ENCODE peak calls at places on chromosome 3, in five cellular contexts. Q, H, D, Y and U are unnamed samples.

GRCh38 chr3:51269466-51269865 is 115.6 kb upstream of the MANF start:
- DNase-seq in Q (no peak), H (no peak), D (no peak), Y (no peak), U (no peak)

GRCh38 chr3:163543558-163544189 is 1534.6 kb downstream of the SI start:
- DNase-seq in Q (no peak), H (no peak), D (no peak), Y (no peak), U (no peak)

GRCh38 chr3:67388738-67389137 is 265.7 kb downstream of the SUCLG2 start:
- DNase-seq in Q (no peak), H (no peak), D (no peak), Y (no peak), U (no peak)

GRCh38 chr3:50885491-50885890 is 210.8 kb downstream of the DOCK3 start:
- DNase-seq in Q (peak; percentile 61), H (no peak), D (no peak), Y (peak; percentile 6), U (no peak)

GRCh38 chr3:149276621-149277020 is 55.0 kb upstream of the CP start:
- DNase-seq in Q (no peak), H (no peak), D (no peak), Y (no peak), U (no peak)

GRCh38 chr3:43522702-43523362 is 99.0 kb downstream of the ANO10 start:
- DNase-seq in Q (no peak), H (no peak), D (no peak), Y (peak; percentile 51), U (peak; percentile 38)

GRCh38 chr3:62688050-62688449 is 187.2 kb downstream of the CADPS start:
- DNase-seq in Q (no peak), H (no peak), D (no peak), Y (no peak), U (no peak)

GRCh38 chr3:42988566-42988965 is 9.5 kb downstream of the GASK1A start:
- DNase-seq in Q (no peak), H (no peak), D (no peak), Y (no peak), U (no peak)

GRCh38 chr3:150215616-150216015 is 192.5 kb upstream of the TSC22D2 start:
- DNase-seq in Q (no peak), H (no peak), D (no peak), Y (no peak), U (no peak)

GRCh38 chr3:35137612-35138011 is 501.7 kb upstream of the ARPP21 start:
- DNase-seq in Q (no peak), H (no peak), D (no peak), Y (no peak), U (no peak)

GRCh38 chr3:177646749-177647148 is 449.5 kb upstream of the TBL1XR1 start:
- DNase-seq in Q (no peak), H (no peak), D (no peak), Y (no peak), U (no peak)

GRCh38 chr3:4218426-4219226 is 84.5 kb upstream of the SETMAR start:
- DNase-seq in Q (no peak), H (no peak), D (no peak), Y (peak; percentile 2), U (no peak)

GRCh38 chr3:88661433-88661824 is 446.0 kb upstream of the EPHA3 start:
- DNase-seq in Q (no peak), H (no peak), D (no peak), Y (no peak), U (no peak)
- TF ChIP-seq SP1 in Q (no peak), H (no peak), D (no peak), Y (no peak), U (no peak)

DNA sequence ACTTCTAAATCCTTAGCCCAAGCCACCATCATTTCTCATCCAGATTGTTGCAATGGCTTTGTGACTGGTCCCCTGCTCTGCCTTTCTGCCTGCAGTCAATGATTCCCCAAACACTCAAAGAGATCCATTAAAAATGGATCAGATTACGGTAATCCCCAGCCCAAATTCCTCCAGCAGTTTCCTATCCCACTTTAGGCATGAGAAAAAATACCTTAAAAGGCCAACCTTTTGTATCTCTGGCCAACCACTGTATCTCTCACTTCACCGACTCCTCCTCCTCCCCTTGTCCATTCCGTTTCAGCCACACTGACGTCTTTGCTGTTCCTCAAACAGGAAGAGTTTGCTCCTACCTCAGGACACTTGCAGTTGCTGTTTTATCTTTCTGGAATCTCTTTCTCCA is 20.9 kb upstream of the IL1RAP start:
- DNase-seq in Q (no peak), H (no peak), D (no peak), Y (no peak), U (no peak)
- TF ChIP-seq POLR2A in Q (no peak), H (no peak), D (no peak), Y (no peak), U (no peak)

GRCh38 chr3:12979947-12980487 is 93.2 kb downstream of the IQSEC1 start:
- DNase-seq in Q (no peak), H (no peak), D (no peak), Y (no peak), U (no peak)
- TF ChIP-seq SP1 in Q (no peak), H (no peak), D (no peak), Y (no peak), U (no peak)

DNA sequence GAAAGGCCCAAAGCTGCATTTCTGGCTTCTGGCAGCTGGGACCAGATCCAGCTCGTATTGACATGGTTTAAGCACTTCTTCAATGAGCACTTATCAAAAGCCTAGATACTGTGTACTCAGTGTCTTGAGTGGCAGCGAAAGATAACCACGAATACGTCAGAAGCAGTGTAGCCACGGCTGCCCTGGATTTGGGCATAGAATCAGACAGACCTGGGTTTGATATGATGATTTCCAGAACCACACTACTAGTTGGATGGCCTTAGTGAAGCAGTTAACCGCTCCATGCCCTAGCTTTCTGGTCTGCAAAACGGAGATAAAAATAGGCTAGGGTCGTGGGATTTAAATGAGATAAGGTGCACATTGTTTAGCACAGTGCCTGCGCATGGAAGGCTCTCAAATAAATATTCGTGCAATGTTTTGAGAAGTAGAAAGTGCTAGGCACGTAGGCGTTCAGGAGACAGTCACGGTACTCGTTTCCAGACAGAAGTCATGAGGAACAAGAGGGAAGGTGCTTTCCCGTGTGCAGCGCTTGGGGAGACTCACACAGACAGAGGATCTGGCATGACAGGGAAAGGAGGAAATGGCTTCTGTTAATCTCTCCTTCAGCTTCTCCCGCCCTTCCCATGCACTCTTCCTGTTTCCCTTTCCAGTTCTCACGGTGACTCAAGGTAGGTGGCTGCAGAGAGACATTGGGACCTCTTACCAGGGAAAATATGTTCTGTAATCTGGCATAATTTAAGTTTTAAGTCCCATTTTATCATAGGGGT is 70.3 kb downstream of the CCNL1 start:
- DNase-seq in Q (no peak), H (peak; percentile 69), D (no peak), Y (no peak), U (peak; percentile 42)
- TF ChIP-seq POLR2A in Q (no peak), H (no peak), D (no peak), Y (no peak), U (no peak)

DNA sequence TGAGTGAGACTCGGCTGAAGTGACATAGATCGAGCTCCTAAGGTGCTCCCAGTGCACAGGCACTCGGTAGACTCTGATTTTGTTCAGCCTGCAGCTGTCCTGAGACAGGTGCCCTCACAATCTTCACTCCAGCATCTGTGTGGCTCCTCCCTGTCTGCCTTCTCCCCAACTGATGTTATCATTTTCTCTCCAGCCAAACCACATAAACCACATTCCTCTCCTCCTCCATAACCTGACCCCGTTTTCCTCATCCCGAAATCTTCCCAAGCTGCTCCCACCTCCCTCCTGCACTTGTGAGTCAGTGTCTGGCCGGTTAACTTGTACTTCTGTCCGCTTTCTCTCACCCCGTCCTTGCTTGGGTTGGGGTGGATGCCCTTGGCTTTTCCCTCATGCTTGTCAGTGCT is 93.3 kb upstream of the HACD2 start:
- DNase-seq in Q (no peak), H (no peak), D (no peak), Y (no peak), U (no peak)
- TF ChIP-seq SP1 in Q (no peak), H (no peak), D (no peak), Y (no peak), U (no peak)

GRCh38 chr3:126100688-126101301 is 16.9 kb upstream of the SLC41A3 start:
- DNase-seq in Q (no peak), H (peak; percentile 19), D (no peak), Y (no peak), U (no peak)
- TF ChIP-seq POLR2A in Q (no peak), H (no peak), D (no peak), Y (no peak), U (no peak)